ENCODE peak calls at places on chromosomes 6 and 20, in four cellular contexts. F, A, W and J are unnamed samples.

GRCh38 chr20:15702161-15702560 is 871.1 kb downstream of the KIF16B start:
- DNase-seq in F (no peak), A (no peak), W (no peak), J (no peak)

GRCh38 chr6:42451595-42452170 is at the start of gene TRERF1:
- DNase-seq in F (no peak), A (peak; percentile 56), W (peak; percentile 42), J (peak; percentile 76)

GRCh38 chr6:101110814-101111213 is 229.7 kb upstream of the ASCC3 start:
- DNase-seq in F (no peak), A (no peak), W (no peak), J (no peak)

GRCh38 chr20:57755609-57756008 is 45.8 kb upstream of the PMEPA1 start:
- DNase-seq in F (no peak), A (no peak), W (no peak), J (no peak)

GRCh38 chr20:33589059-33589458 is 73.1 kb upstream of the C20orf144 start:
- DNase-seq in F (no peak), A (no peak), W (no peak), J (no peak)

GRCh38 chr20:14853079-14853478 is 515.7 kb upstream of the FLRT3 start:
- DNase-seq in F (no peak), A (no peak), W (no peak), J (no peak)

GRCh38 chr6:168345266-168345665 is 25.7 kb upstream of the DACT2 start:
- DNase-seq in F (no peak), A (no peak), W (no peak), J (no peak)

GRCh38 chr6:113011803-113012202 is 664.7 kb downstream of the RFPL4B start:
- DNase-seq in F (no peak), A (no peak), W (no peak), J (no peak)

GRCh38 chr20:24690408-24690807 is 221.0 kb downstream of the SYNDIG1 start:
- DNase-seq in F (no peak), A (no peak), W (no peak), J (no peak)

GRCh38 chr6:13813621-13814175 is 659 bp downstream of the MCUR1 start:
- DNase-seq in F (peak; percentile 25), A (peak; percentile 63), W (peak; percentile 69), J (peak; percentile 76)

GRCh38 chr20:3121271-3121911 is 36.9 kb upstream of the AVP start:
- DNase-seq in F (no peak), A (no peak), W (no peak), J (no peak)

GRCh38 chr6:169930799-169931198 is 179.4 kb downstream of the ERMARD start:
- DNase-seq in F (no peak), A (no peak), W (no peak), J (no peak)

GRCh38 chr6:15734118-15734897 is 71.5 kb upstream of the DTNBP1 start:
- DNase-seq in F (no peak), A (no peak), W (no peak), J (no peak)

GRCh38 chr6:52634211-52634610 is 36.7 kb upstream of the TMEM14A start:
- DNase-seq in F (no peak), A (no peak), W (no peak), J (no peak)

GRCh38 chr6:95248501-95248900 is 328.8 kb upstream of the MANEA start:
- DNase-seq in F (no peak), A (no peak), W (no peak), J (no peak)
- TF ChIP-seq CTCF in F (no peak), A (no peak), W (no peak), J (no peak)

DNA sequence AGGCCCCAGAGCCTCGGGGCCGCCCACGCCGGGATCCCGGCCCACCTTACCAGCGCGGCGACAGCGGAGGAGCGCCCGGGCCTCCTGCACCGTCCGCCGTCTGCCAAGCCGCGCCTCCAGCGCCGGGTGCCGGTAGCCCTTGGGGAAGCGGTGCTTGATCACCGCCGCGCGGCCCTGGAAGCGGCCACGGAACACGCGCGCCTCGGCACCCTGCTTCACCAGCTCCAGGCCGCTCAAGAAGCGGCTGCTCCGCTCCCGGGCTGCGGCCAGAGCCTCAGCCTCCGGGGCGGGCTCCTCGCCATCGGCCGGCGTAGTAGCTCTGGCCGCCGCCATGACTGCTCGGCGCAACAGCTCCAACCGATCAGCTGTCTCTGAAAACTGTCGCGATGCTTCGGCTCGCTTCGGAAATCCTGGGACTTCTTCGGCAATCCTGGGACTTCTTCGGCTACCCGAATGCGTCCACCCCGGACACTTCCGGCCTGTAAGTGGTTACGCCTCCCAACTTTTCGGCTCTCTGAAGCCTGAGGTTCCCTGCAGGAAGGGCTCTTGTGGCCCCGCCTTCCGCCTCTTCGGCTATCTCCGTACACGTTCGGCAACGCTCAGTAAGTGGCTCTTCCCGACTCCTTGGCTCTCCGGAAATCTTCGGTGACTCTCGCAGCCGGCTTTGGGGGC is at the start of gene TP53RK:
- DNase-seq in F (peak; percentile 90), A (peak; percentile 95), W (peak; percentile 99), J (peak; percentile 98)
- TF ChIP-seq CTCF in F (no peak), A (peak; percentile 49), W (no peak), J (peak; percentile 49)

GRCh38 chr6:157798851-157799250 is 24.2 kb upstream of the SNX9 start:
- DNase-seq in F (no peak), A (no peak), W (no peak), J (no peak)
- TF ChIP-seq CTCF in F (no peak), A (no peak), W (no peak), J (no peak)

GRCh38 chr20:63451821-63452220 is 20.6 kb downstream of the KCNQ2 start:
- DNase-seq in F (no peak), A (no peak), W (no peak), J (no peak)

GRCh38 chr20:63452341-63453028 is 20.0 kb downstream of the KCNQ2 start:
- DNase-seq in F (no peak), A (no peak), W (no peak), J (no peak)

GRCh38 chr20:63454729-63455567 is 17.5 kb downstream of the KCNQ2 start:
- DNase-seq in F (no peak), A (peak; percentile 30), W (no peak), J (no peak)

GRCh38 chr20:63455568-63455859 is 16.9 kb downstream of the KCNQ2 start:
- DNase-seq in F (no peak), A (no peak), W (no peak), J (no peak)

DNA sequence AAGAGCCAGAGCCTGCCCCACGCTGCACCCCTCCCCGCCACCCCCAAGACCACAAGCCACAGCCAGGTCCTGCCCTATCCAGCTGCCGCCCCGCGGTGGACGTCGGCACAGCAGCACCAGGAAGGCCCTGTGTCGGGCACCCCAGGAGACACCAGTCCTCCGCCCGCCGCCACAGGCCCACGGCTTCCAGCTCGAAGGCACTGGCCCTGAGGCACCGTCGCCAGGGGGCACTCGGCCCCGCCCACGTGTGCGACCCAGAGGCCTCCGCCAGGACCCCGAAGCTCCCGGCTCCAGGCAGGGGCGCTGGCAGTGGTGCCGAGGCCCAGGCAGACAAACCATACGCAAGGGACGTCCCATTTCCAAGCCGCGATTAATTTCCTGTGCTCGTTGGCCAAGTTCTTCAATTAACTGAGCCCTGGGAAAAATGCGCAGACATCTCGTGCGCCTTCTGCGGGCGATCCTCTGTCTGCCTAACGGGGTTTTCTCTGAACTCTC is 19.4 kb downstream of the KCNQ2 start:
- DNase-seq in F (no peak), A (no peak), W (no peak), J (no peak)
- TF ChIP-seq CTCF in F (no peak), A (no peak), W (no peak), J (no peak)

DNA sequence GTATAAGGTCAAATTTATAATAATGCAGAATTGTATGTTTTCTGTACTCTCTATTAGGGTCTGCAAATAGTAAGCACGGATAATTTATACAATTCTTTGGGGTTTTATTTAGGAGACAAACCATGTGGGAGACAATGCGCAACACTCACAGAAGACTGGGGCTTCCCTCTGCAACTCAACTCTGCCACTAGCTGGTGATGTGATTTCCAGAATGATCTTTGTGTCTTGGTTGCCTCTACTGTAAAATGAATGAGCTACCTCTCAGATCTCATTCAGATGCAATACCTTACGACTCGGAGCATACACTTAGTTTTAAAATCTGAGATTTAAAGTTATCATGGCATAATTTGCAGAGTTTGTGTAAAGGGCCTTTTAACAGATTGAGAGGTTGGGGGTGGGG is 6.4 kb downstream of the MAN1A1 start:
- DNase-seq in F (no peak), A (no peak), W (no peak), J (no peak)
- TF ChIP-seq CTCF in F (no peak), A (no peak), W (no peak), J (no peak)

DNA sequence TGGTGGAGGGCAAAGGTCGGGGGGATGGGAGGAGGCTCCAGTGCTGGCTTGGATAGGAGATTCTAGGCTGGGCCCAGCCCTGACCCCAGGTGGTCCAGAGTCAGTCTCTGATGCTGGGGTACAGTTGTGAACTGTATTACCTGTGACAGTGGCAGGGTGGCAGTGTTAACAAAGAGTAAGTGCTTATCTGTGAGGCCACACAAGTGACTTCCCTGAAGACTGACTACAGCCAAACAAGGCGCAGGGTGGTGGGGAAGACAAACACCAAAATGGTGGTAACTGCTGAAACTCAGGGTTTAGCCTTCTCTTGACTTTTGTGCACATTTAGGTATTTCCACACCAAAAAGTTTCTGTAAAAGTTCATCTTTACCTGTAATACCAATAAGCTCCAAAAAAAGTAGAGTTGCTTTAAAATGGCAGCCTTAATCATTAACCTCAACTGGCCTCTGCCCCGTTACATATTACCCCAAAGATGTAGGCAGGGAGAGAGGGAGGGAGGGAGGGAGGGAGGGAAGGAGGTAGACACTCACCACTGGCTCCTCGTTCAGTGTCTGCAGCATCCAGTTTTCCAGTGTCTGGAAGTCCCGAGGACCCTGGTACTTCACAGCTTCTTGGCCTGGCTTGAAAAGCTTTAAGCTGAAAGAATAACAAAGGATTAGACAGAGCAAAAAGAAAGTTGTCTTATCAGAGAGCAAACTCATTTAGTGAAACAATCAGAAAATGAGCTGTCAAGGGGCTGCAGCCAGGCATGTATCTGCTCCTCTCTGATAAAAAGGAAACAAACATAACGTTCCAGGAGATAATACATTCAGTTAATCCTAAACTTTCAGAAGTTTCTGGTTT is 11.3 kb downstream of the TXNDC5 start:
- DNase-seq in F (no peak), A (no peak), W (no peak), J (no peak)
- TF ChIP-seq CTCF in F (no peak), A (no peak), W (no peak), J (no peak)

GRCh38 chr6:120764312-120764711 is 570.0 kb downstream of the TBC1D32 start:
- DNase-seq in F (no peak), A (no peak), W (no peak), J (no peak)
- TF ChIP-seq CTCF in F (no peak), A (no peak), W (no peak), J (no peak)